ENCODE peak calls at places on chromosomes 2 and 18, in four cellular contexts. N is cardiac muscle cell, V is GM12891, B is GM12878. C is an unnamed sample.

GRCh38 chr2:190646780-190647626 is 1.9 kb upstream of the NAB1 start:
- DNase-seq in N (peak; percentile 46), V (no peak), B (no peak), C (no peak)

GRCh38 chr2:30217644-30218361 is 13.5 kb upstream of the LBH start:
- DNase-seq in N (no peak), V (no peak), B (peak; percentile 48), C (no peak)

GRCh38 chr2:23351388-23352141 is 33.4 kb upstream of the KLHL29 start:
- DNase-seq in N (peak; percentile 95), V (peak; percentile 94), B (no peak), C (peak; percentile 24)

GRCh38 chr2:180063494-180063893 is 56.4 kb upstream of the CWC22 start:
- DNase-seq in N (no peak), V (no peak), B (no peak), C (no peak)

GRCh38 chr2:219060821-219061791 is at the start of gene IHH:
- DNase-seq in N (peak; percentile 20), V (peak; percentile 35), B (no peak), C (no peak)

GRCh38 chr2:227456141-227456540 is 15.8 kb upstream of the AGFG1 start:
- DNase-seq in N (no peak), V (no peak), B (no peak), C (no peak)

GRCh38 chr2:113212245-113213060 is 38.7 kb downstream of the PSD4 start:
- DNase-seq in N (no peak), V (no peak), B (no peak), C (no peak)

GRCh38 chr2:240220371-240220770 is 79.9 kb upstream of the OTOS start:
- DNase-seq in N (peak; percentile 66), V (no peak), B (no peak), C (peak; percentile 19)

GRCh38 chr2:207008105-207008990 is 69.0 kb downstream of the CPO start:
- DNase-seq in N (peak; percentile 38), V (no peak), B (no peak), C (no peak)

GRCh38 chr2:241417626-241418025 is 61.5 kb downstream of the FARP2 start:
- DNase-seq in N (no peak), V (no peak), B (no peak), C (no peak)

GRCh38 chr2:65092791-65093190 is 36.6 kb downstream of the CEP68 start:
- DNase-seq in N (no peak), V (no peak), B (no peak), C (no peak)

GRCh38 chr2:164967781-164968228 is 12.5 kb upstream of the SLC38A11 start:
- DNase-seq in N (peak; percentile 43), V (no peak), B (no peak), C (peak; percentile 99)

GRCh38 chr2:132438650-132439030 is 22.0 kb downstream of the GPR39 start:
- DNase-seq in N (peak; percentile 58), V (no peak), B (no peak), C (peak; percentile 82)

GRCh38 chr18:21833619-21834300 is 93.2 kb downstream of the MIB1 start:
- DNase-seq in N (peak; percentile 7), V (no peak), B (no peak), C (no peak)

GRCh38 chr2:72220170-72220569 is 72.5 kb upstream of the CYP26B1 start:
- DNase-seq in N (peak; percentile 41), V (no peak), B (no peak), C (no peak)

C was measured in non-pigmented ciliary epithelial cell.